ENCODE peak calls at places on chromosome 12, in four cellular contexts. One of them, this sample, is unnamed.

GRCh38 chr12:119868992-119869391 is 8.1 kb downstream of the CIT start:
- DNase-seq in GM12878: no peak
- DNase-seq in HepG2: no peak
- DNase-seq in K562: no peak
- DNase-seq in this sample: no peak

GRCh38 chr12:32107376-32108267 is 975 bp downstream of the BICD1 start:
- DNase-seq in HepG2: peak; percentile 11
- DNase-seq in GM12878: no peak
- DNase-seq in K562: peak; percentile 56
- DNase-seq in this sample: peak; percentile 31

GRCh38 chr12:103249614-103250013 is 246.2 kb downstream of the C12orf42 start:
- DNase-seq in HepG2: no peak
- DNase-seq in K562: no peak
- DNase-seq in GM12878: no peak
- DNase-seq in this sample: no peak

GRCh38 chr12:79424109-79424721 is 266.5 kb downstream of the PAWR start:
- DNase-seq in HepG2: peak; percentile 91
- DNase-seq in K562: no peak
- DNase-seq in GM12878: no peak
- DNase-seq in this sample: peak; percentile 30

GRCh38 chr12:38056701-38057689 is 259.6 kb upstream of the ALG10B start:
- DNase-seq in GM12878: no peak
- DNase-seq in HepG2: no peak
- DNase-seq in K562: no peak
- DNase-seq in this sample: no peak

GRCh38 chr12:43544703-43545102 is 7.3 kb downstream of the ADAMTS20 start:
- DNase-seq in HepG2: no peak
- DNase-seq in K562: no peak
- DNase-seq in GM12878: no peak
- DNase-seq in this sample: no peak

GRCh38 chr12:49664167-49664566 is 40.8 kb downstream of the PRPF40B start:
- DNase-seq in GM12878: no peak
- DNase-seq in HepG2: no peak
- DNase-seq in K562: no peak
- DNase-seq in this sample: no peak

GRCh38 chr12:129337413-129337812 is 484.1 kb downstream of the GLT1D1 start:
- DNase-seq in K562: peak; percentile 34
- DNase-seq in HepG2: no peak
- DNase-seq in GM12878: no peak
- DNase-seq in this sample: no peak

GRCh38 chr12:1741154-1741949 is 50.5 kb downstream of the ADIPOR2 start:
- DNase-seq in HepG2: peak; percentile 66
- DNase-seq in GM12878: no peak
- DNase-seq in K562: no peak
- DNase-seq in this sample: no peak

GRCh38 chr12:49541140-49541861 is 2.5 kb downstream of the KCNH3 start:
- DNase-seq in K562: no peak
- DNase-seq in HepG2: no peak
- DNase-seq in GM12878: no peak
- DNase-seq in this sample: peak; percentile 35

GRCh38 chr12:3732901-3733300 is 20.0 kb downstream of the CRACR2A start:
- DNase-seq in HepG2: no peak
- DNase-seq in K562: no peak
- DNase-seq in GM12878: no peak
- DNase-seq in this sample: no peak

GRCh38 chr12:104632724-104633181 is 176.0 kb downstream of the CHST11 start:
- DNase-seq in K562: no peak
- DNase-seq in GM12878: no peak
- DNase-seq in HepG2: no peak
- DNase-seq in this sample: no peak

GRCh38 chr12:119153477-119154434 is 25.0 kb upstream of the HSPB8 start:
- DNase-seq in HepG2: no peak
- DNase-seq in GM12878: no peak
- DNase-seq in K562: peak; percentile 81
- DNase-seq in this sample: no peak

GRCh38 chr12:100926669-100927248 is 132.2 kb downstream of the ANO4 start:
- DNase-seq in K562: peak; percentile 2
- DNase-seq in HepG2: peak; percentile 25
- DNase-seq in GM12878: no peak
- DNase-seq in this sample: no peak

GRCh38 chr12:70576341-70577282 is 60.6 kb downstream of the PTPRB start:
- DNase-seq in HepG2: peak; percentile 64
- DNase-seq in K562: peak; percentile 72
- DNase-seq in GM12878: peak; percentile 7
- DNase-seq in this sample: peak; percentile 53

GRCh38 chr12:85923767-85924331 is 49.8 kb downstream of the NTS start:
- DNase-seq in HepG2: no peak
- DNase-seq in GM12878: no peak
- DNase-seq in K562: peak; percentile 4
- DNase-seq in this sample: peak; percentile 24

GRCh38 chr12:48247181-48247966 is 44.3 kb upstream of the OR10AD1 start:
- DNase-seq in HepG2: no peak
- DNase-seq in GM12878: no peak
- DNase-seq in K562: no peak
- DNase-seq in this sample: no peak

GRCh38 chr12:52307836-52308806 is 13.1 kb downstream of the KRT83 start:
- DNase-seq in GM12878: no peak
- DNase-seq in HepG2: no peak
- DNase-seq in K562: peak; percentile 14
- DNase-seq in this sample: peak; percentile 89

GRCh38 chr12:67068773-67069450 is 200.2 kb upstream of the CAND1 start:
- DNase-seq in GM12878: no peak
- DNase-seq in K562: no peak
- DNase-seq in HepG2: peak; percentile 3
- DNase-seq in this sample: peak; percentile 76

GRCh38 chr12:116213014-116213413 is 64.5 kb downstream of the MED13L start:
- DNase-seq in GM12878: no peak
- DNase-seq in HepG2: no peak
- DNase-seq in K562: no peak
- DNase-seq in this sample: no peak

GRCh38 chr12:4172999-4173398 is 100.6 kb upstream of the CCND2 start:
- DNase-seq in K562: no peak
- DNase-seq in GM12878: no peak
- DNase-seq in HepG2: no peak
- DNase-seq in this sample: no peak

GRCh38 chr12:101706403-101706802 is 9.0 kb downstream of the CHPT1 start:
- DNase-seq in HepG2: no peak
- DNase-seq in GM12878: no peak
- DNase-seq in K562: no peak
- DNase-seq in this sample: no peak

GRCh38 chr12:22282283-22282682 is 52.2 kb downstream of the ST8SIA1 start:
- DNase-seq in K562: no peak
- DNase-seq in HepG2: no peak
- DNase-seq in GM12878: no peak
- DNase-seq in this sample: no peak
- TF ChIP-seq USF2 in K562: no peak
- TF ChIP-seq USF2 in HepG2: no peak
- TF ChIP-seq USF2 in GM12878: no peak
- TF ChIP-seq USF2 in this sample: no peak

GRCh38 chr12:54016478-54016964 is 7.7 kb downstream of the HOXC8 start:
- DNase-seq in GM12878: no peak
- DNase-seq in K562: no peak
- DNase-seq in HepG2: no peak
- DNase-seq in this sample: no peak
- TF ChIP-seq NFIC in GM12878: no peak
- TF ChIP-seq NFIC in K562: no peak
- TF ChIP-seq NFIC in HepG2: no peak
- TF ChIP-seq NFIC in this sample: no peak

DNA sequence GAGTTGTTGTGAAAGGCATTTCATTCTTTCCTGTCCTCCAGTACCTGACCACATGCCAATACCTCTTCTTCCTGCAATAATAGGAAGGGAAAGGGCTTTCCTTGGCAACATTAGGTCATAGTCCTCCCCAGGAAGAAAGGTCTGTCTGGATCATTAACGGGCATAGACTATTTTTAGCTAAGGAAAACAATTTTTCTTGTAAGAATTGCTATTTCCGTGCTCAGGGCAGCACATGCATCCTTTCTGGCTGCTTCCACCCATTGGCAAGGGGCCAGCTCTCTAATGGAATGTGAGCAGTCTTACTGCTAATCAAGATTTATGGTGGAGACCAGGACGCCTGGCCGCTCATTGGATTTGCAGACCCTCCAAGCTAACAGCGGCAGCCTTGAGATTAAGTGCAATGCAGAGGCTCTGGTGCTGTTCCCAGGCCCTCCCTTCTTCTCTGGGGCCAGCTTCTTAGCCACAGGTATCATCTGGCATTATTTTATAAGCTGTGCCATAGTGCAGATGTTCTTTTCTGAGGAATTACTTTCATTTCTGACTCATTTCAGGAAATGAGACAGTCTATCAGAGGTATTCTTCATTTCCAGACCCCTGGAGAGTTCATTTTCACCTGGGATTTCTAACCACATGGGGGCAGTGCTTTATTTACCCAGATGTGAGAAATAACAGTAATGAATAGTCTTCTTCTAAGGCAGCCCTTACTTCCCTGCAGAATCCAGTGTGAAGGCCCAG is 52.9 kb downstream of the ANO6 start:
- DNase-seq in HepG2: peak; percentile 31
- DNase-seq in GM12878: no peak
- DNase-seq in K562: peak; percentile 58
- DNase-seq in this sample: peak; percentile 58
- TF ChIP-seq EP300 in HepG2: no peak
- TF ChIP-seq EP300 in GM12878: no peak
- TF ChIP-seq EP300 in K562: no peak
- TF ChIP-seq EP300 in this sample: peak; percentile 82

GRCh38 chr12:76236640-76237039 is 111.6 kb downstream of the BBS10 start:
- DNase-seq in GM12878: no peak
- DNase-seq in HepG2: peak; percentile 12
- DNase-seq in K562: no peak
- DNase-seq in this sample: no peak
- TF ChIP-seq USF2 in GM12878: no peak
- TF ChIP-seq USF2 in HepG2: no peak
- TF ChIP-seq USF2 in K562: no peak
- TF ChIP-seq USF2 in this sample: no peak

GRCh38 chr12:62523619-62524018 is 57.0 kb downstream of the MON2 start:
- DNase-seq in K562: no peak
- DNase-seq in HepG2: no peak
- DNase-seq in GM12878: no peak
- DNase-seq in this sample: no peak

GRCh38 chr12:62519043-62519442 is 52.4 kb downstream of the MON2 start:
- DNase-seq in K562: no peak
- DNase-seq in HepG2: no peak
- DNase-seq in GM12878: no peak
- DNase-seq in this sample: no peak

GRCh38 chr12:62525306-62525705 is 58.7 kb downstream of the MON2 start:
- DNase-seq in GM12878: no peak
- DNase-seq in HepG2: no peak
- DNase-seq in K562: no peak
- DNase-seq in this sample: no peak

GRCh38 chr12:62520361-62520760 is 53.7 kb downstream of the MON2 start:
- DNase-seq in K562: no peak
- DNase-seq in GM12878: no peak
- DNase-seq in HepG2: no peak
- DNase-seq in this sample: no peak

GRCh38 chr12:62522984-62523383 is 56.4 kb downstream of the MON2 start:
- DNase-seq in GM12878: no peak
- DNase-seq in HepG2: no peak
- DNase-seq in K562: no peak
- DNase-seq in this sample: no peak
- TF ChIP-seq NFIC in GM12878: no peak
- TF ChIP-seq NFIC in HepG2: no peak
- TF ChIP-seq NFIC in K562: no peak
- TF ChIP-seq NFIC in this sample: no peak

GRCh38 chr12:46356655-46357437 is 15.7 kb downstream of the SLC38A2 start:
- DNase-seq in GM12878: no peak
- DNase-seq in K562: no peak
- DNase-seq in HepG2: no peak
- DNase-seq in this sample: no peak

GRCh38 chr12:46357438-46358324 is 14.9 kb downstream of the SLC38A2 start:
- DNase-seq in GM12878: no peak
- DNase-seq in HepG2: peak; percentile 75
- DNase-seq in K562: no peak
- DNase-seq in this sample: no peak

GRCh38 chr12:46354111-46354798 is 18.3 kb downstream of the SLC38A2 start:
- DNase-seq in GM12878: no peak
- DNase-seq in K562: no peak
- DNase-seq in HepG2: no peak
- DNase-seq in this sample: no peak

GRCh38 chr12:46351861-46352595 is 20.5 kb downstream of the SLC38A2 start:
- DNase-seq in GM12878: no peak
- DNase-seq in K562: no peak
- DNase-seq in HepG2: no peak
- DNase-seq in this sample: no peak

DNA sequence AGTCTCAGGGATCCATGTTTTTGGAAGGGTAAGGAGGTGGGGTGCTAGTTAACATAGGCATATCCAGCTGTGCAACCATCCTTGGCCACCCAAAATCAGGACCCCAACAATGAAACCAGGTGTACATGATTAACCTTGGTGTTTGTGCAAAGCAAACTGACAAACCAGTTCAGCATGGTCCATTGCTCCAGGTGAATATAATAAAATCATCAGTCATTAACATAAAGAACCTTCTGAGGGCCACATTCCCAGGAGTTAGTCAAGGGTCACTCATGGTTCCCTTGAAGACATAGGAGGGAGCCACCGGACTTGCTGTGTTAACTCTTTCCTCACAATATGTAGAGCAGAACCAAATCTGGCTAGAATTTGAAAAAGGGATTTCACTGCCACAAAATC is 17.8 kb downstream of the SLC38A2 start:
- DNase-seq in HepG2: no peak
- DNase-seq in GM12878: no peak
- DNase-seq in K562: no peak
- DNase-seq in this sample: no peak
- TF ChIP-seq EP300 in HepG2: no peak
- TF ChIP-seq EP300 in GM12878: no peak
- TF ChIP-seq EP300 in K562: no peak
- TF ChIP-seq EP300 in this sample: no peak

DNA sequence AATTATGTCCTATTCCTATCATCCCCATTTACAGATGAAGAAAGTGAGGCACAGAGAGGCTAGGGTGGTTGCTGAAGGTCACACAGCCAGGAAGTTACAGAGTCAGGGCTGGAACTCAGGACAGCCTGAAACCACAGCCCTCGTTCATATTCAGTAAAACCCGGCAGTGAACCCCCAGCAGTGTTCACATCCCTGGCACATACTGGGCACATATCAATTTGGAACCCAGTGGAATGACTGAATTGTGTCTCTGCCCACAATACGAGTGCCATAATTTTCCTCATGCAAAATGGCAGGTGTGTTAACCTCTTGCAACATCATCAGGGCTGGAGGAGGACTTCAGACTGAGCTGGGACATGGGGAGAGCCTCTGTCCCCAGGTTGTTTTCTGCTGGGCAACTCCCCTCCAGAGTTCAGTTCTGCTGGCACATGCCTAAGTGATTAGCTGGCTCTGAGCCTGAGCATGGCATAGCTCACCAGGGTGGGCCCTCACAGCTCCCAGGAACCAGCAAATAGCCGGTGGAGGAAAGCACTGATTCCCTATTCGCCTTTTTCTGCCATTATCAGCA is 2.1 kb upstream of the PPP1CC start:
- DNase-seq in HepG2: peak; percentile 55
- DNase-seq in GM12878: no peak
- DNase-seq in K562: no peak
- DNase-seq in this sample: peak; percentile 22
- TF ChIP-seq USF2 in HepG2: no peak
- TF ChIP-seq USF2 in GM12878: no peak
- TF ChIP-seq USF2 in K562: no peak
- TF ChIP-seq USF2 in this sample: no peak

This sample was measured in SK-N-SH.